ENCODE peak calls at places on chromosome 4, in five cellular contexts. M, J, A, S and I are unnamed samples.

GRCh38 chr4:152991361-152991760 is 55.2 kb downstream of the FHDC1 start:
- DNase-seq in S (no peak), A (no peak), J (no peak), M (no peak), I (no peak)

GRCh38 chr4:74158561-74159396 is 861 bp downstream of the MTHFD2L start:
- DNase-seq in S (no peak), A (no peak), J (no peak), M (no peak), I (no peak)

GRCh38 chr4:55312491-55313101 is 33.4 kb upstream of the SRD5A3 start:
- DNase-seq in A (peak), J (no peak), M (no peak), S (peak), I (peak)

GRCh38 chr4:139791681-139792080 is 126.1 kb downstream of the MGST2 start:
- DNase-seq in A (no peak), S (no peak), J (no peak), M (no peak), I (no peak)

GRCh38 chr4:18698119-18698883 is 676.7 kb upstream of the LCORL start:
- DNase-seq in M (no peak), J (no peak), S (no peak), A (no peak), I (no peak)

GRCh38 chr4:40710484-40711269 is 39.1 kb upstream of the NSUN7 start:
- DNase-seq in A (no peak), S (no peak), J (no peak), M (no peak), I (no peak)

GRCh38 chr4:129682586-129682985 is 586.6 kb downstream of the C4orf33 start:
- DNase-seq in J (no peak), A (no peak), M (no peak), S (no peak), I (no peak)

GRCh38 chr4:5477613-5478012 is 230.7 kb downstream of the EVC2 start:
- DNase-seq in M (no peak), A (no peak), S (no peak), J (no peak), I (no peak)

GRCh38 chr4:99615210-99615834 is 40.7 kb downstream of the MTTP start:
- DNase-seq in S (no peak), J (peak), A (no peak), M (no peak), I (no peak)